ENCODE peak calls at places on chromosomes 7 and 10, in seven cellular contexts. B is GM12892; N is germinal center; Q is NCI-H2081; W is stimulated activated CD8-positive, alpha-beta memory T cell treated with anti-CD3 and anti-CD28 coated beads, Interleukin-4, amount 100 ng/mL, for 4 hours; D is transverse colon; G is NCI-H345. Z is an unnamed sample.

GRCh38 chr7:2312272-2312929 is 1.8 kb downstream of the SNX8 start:
- DNase-seq in B (peak), N (peak), Q (no peak), W (no peak), D (no peak), G (no peak), Z (no peak)

GRCh38 chr10:103491729-103492364 is 1.7 kb upstream of the NEURL1 start:
- DNase-seq in B (no peak), N (no peak), Q (no peak), W (no peak), D (no peak), G (no peak), Z (no peak)

GRCh38 chr7:10677211-10677610 is 296.5 kb upstream of the PHF14 start:
- DNase-seq in B (no peak), N (no peak), Q (no peak), W (no peak), D (no peak), G (no peak), Z (no peak)

GRCh38 chr10:130834170-130834569 is 477.4 kb downstream of the TCERG1L start:
- DNase-seq in B (no peak), N (no peak), Q (no peak), W (no peak), D (no peak), G (no peak), Z (no peak)

GRCh38 chr7:152338553-152338952 is 97.2 kb downstream of the KMT2C start:
- DNase-seq in B (no peak), N (no peak), Q (no peak), W (no peak), D (no peak), G (no peak), Z (no peak)

GRCh38 chr10:126212653-126213052 is 175.6 kb downstream of the ADAM12 start:
- DNase-seq in B (no peak), N (no peak), Q (no peak), W (no peak), D (no peak), G (no peak), Z (no peak)

GRCh38 chr10:61662794-61663259 is at the start of gene CABCOCO1:
- DNase-seq in B (no peak), N (no peak), Q (peak), W (no peak), D (peak), G (peak), Z (no peak)

GRCh38 chr7:151008143-151008510 is 16.2 kb downstream of the ATG9B start:
- DNase-seq in B (no peak), N (no peak), Q (no peak), W (no peak), D (no peak), G (no peak), Z (no peak)

GRCh38 chr7:26990268-26990667 is 105.5 kb downstream of the HOXA1 start:
- DNase-seq in B (no peak), N (no peak), Q (no peak), W (no peak), D (no peak), G (no peak), Z (no peak)

GRCh38 chr7:134757938-134758337 is 21.5 kb upstream of the CALD1 start:
- DNase-seq in B (no peak), N (no peak), Q (no peak), W (no peak), D (no peak), G (no peak), Z (no peak)

GRCh38 chr7:36895112-36895511 is 170.8 kb upstream of the AOAH start:
- DNase-seq in B (no peak), N (no peak), Q (no peak), W (no peak), D (no peak), G (no peak), Z (peak)

GRCh38 chr7:156191090-156191489 is 378.8 kb upstream of the SHH start:
- DNase-seq in B (no peak), N (no peak), Q (no peak), W (no peak), D (no peak), G (no peak), Z (no peak)

Z was measured in NCI-H1105.